ENCODE peak calls at places on chromosomes 1 and 21, in four cellular contexts. E is AG08396, J is GM12892, L is GDM1. H is an unnamed sample.
A peak's percentile ranks its signal among the peaks of the same experiment; 100 is the strongest.

GRCh38 chr1:167249702-167250101 is 29.0 kb downstream of the POU2F1 start:
- DNase-seq in E (no peak), J (no peak), L (no peak), H (no peak)

GRCh38 chr1:203323587-203323986 is 18.3 kb downstream of the BTG2 start:
- DNase-seq in E (no peak), J (no peak), L (no peak), H (no peak)

GRCh38 chr21:41663805-41664788 is 102.8 kb downstream of the RIPK4 start:
- DNase-seq in J (no peak), L (no peak), E (no peak), H (peak; percentile 47)

GRCh38 chr1:218815076-218815475 is 358.6 kb upstream of the LYPLAL1 start:
- DNase-seq in J (no peak), L (no peak), E (no peak), H (no peak)

GRCh38 chr1:219312967-219313366 is 139.3 kb downstream of the LYPLAL1 start:
- DNase-seq in L (no peak), E (peak; percentile 18), J (no peak), H (peak; percentile 35)

GRCh38 chr1:21893046-21893805 is 43.9 kb downstream of the HSPG2 start:
- DNase-seq in L (no peak), J (no peak), E (no peak), H (no peak)

GRCh38 chr1:205354259-205354904 is 2.3 kb downstream of the KLHDC8A start:
- DNase-seq in E (peak; percentile 45), J (no peak), L (peak; percentile 13), H (peak; percentile 34)

GRCh38 chr1:204314209-204314892 is 45.4 kb downstream of the PLEKHA6 start:
- DNase-seq in E (no peak), L (no peak), J (no peak), H (no peak)

GRCh38 chr1:240562111-240562590 is 49.8 kb downstream of the GREM2 start:
- DNase-seq in L (no peak), E (peak; percentile 21), J (no peak), H (no peak)

GRCh38 chr1:166350490-166350889 is 183.7 kb upstream of the FAM78B start:
- DNase-seq in J (no peak), E (no peak), L (no peak), H (no peak)

GRCh38 chr1:61322769-61323168 is 240.4 kb downstream of the NFIA start:
- DNase-seq in J (no peak), L (no peak), E (no peak), H (no peak)

GRCh38 chr1:181676269-181676668 is 193.0 kb downstream of the CACNA1E start:
- DNase-seq in L (peak; percentile 21), E (peak; percentile 10), J (peak; percentile 29), H (no peak)

GRCh38 chr1:207025144-207025880 is 7.2 kb downstream of the C1orf116 start:
- DNase-seq in J (no peak), L (peak; percentile 5), E (peak; percentile 38), H (no peak)

GRCh38 chr1:203626910-203627246 is 246 bp downstream of the ATP2B4 start:
- DNase-seq in L (no peak), J (no peak), E (no peak), H (no peak)

GRCh38 chr1:100611086-100611485 is 73.1 kb downstream of the GPR88 start:
- DNase-seq in L (no peak), J (no peak), E (no peak), H (no peak)

GRCh38 chr1:12409676-12410075 is 179.8 kb downstream of the VPS13D start:
- DNase-seq in L (no peak), E (no peak), J (no peak), H (no peak)

GRCh38 chr1:165898837-165899236 is 71.4 kb downstream of the UCK2 start:
- DNase-seq in J (no peak), E (peak; percentile 91), L (no peak), H (peak; percentile 82)

GRCh38 chr1:236471096-236471495 is 52.7 kb upstream of the LGALS8 start:
- DNase-seq in J (no peak), L (no peak), E (no peak), H (no peak)

GRCh38 chr1:18151436-18151835 is 43.8 kb downstream of the IGSF21 start:
- DNase-seq in E (no peak), L (no peak), J (no peak), H (no peak)

GRCh38 chr1:108830119-108831008 is 26.5 kb downstream of the AKNAD1 start:
- DNase-seq in E (peak; percentile 87), J (no peak), L (peak; percentile 34), H (peak; percentile 80)

GRCh38 chr1:10617931-10618885 is 143.5 kb downstream of the PEX14 start:
- DNase-seq in J (no peak), L (no peak), E (no peak), H (no peak)

GRCh38 chr1:8937701-8938100 is 8.0 kb upstream of the CA6 start:
- DNase-seq in J (no peak), E (no peak), L (no peak), H (no peak)

GRCh38 chr1:21311016-21311415 is 20.8 kb upstream of the ECE1 start:
- DNase-seq in E (no peak), L (no peak), J (no peak), H (no peak)

GRCh38 chr1:168871531-168871930 is 142.5 kb upstream of the DPT start:
- DNase-seq in J (no peak), E (no peak), L (no peak), H (no peak)

GRCh38 chr1:61839702-61840101 is 97.4 kb downstream of the PATJ start:
- DNase-seq in L (no peak), J (no peak), E (peak; percentile 28), H (no peak)

GRCh38 chr1:169044296-169044695 is 62.2 kb upstream of the ATP1B1 start:
- DNase-seq in L (peak; percentile 77), J (no peak), E (no peak), H (no peak)

GRCh38 chr1:156204686-156205085 is 8.1 kb upstream of the PMF1 start:
- DNase-seq in E (no peak), L (no peak), J (no peak), H (no peak)

GRCh38 chr1:1020415-1021009 is 592 bp downstream of the AGRN start:
- DNase-seq in L (no peak), J (no peak), E (peak; percentile 51), H (no peak)

H was measured in H54.